ENCODE peak calls at places on chromosomes 12 and 14, in five cellular contexts. One of them, this sample, is unnamed. For H3K4me1, the result is how much of the 10 kb centered on the place peaks cover.

GRCh38 chr14:39488600-39488999 is 56.4 kb upstream of the FBXO33 start:
- DNase-seq in pancreas: no peak
- DNase-seq in heart right ventricle: no peak
- DNase-seq in GM12878: no peak
- DNase-seq in upper lobe of right lung: no peak
- DNase-seq in this sample: no peak

GRCh38 chr12:119176267-119177055 is 2.3 kb upstream of the HSPB8 start:
- DNase-seq in pancreas: peak
- DNase-seq in heart right ventricle: peak
- DNase-seq in GM12878: no peak
- DNase-seq in upper lobe of right lung: peak
- DNase-seq in this sample: peak

GRCh38 chr12:11861864-11862600 is 208.7 kb upstream of the BCL2L14 start:
- DNase-seq in pancreas: no peak
- DNase-seq in heart right ventricle: no peak
- DNase-seq in GM12878: no peak
- DNase-seq in upper lobe of right lung: no peak
- DNase-seq in this sample: no peak

GRCh38 chr14:89440997-89441909 is 24.2 kb upstream of the FOXN3 start:
- DNase-seq in pancreas: no peak
- DNase-seq in heart right ventricle: no peak
- DNase-seq in GM12878: no peak
- DNase-seq in upper lobe of right lung: no peak
- DNase-seq in this sample: no peak

GRCh38 chr12:52182456-52182855 is 9.4 kb downstream of the KRT80 start:
- DNase-seq in pancreas: no peak
- DNase-seq in heart right ventricle: no peak
- DNase-seq in GM12878: no peak
- DNase-seq in upper lobe of right lung: no peak
- DNase-seq in this sample: no peak

GRCh38 chr14:103103461-103104388 is 9.2 kb downstream of the EXOC3L4 start:
- DNase-seq in pancreas: peak
- DNase-seq in heart right ventricle: no peak
- DNase-seq in GM12878: no peak
- DNase-seq in upper lobe of right lung: peak
- DNase-seq in this sample: no peak

GRCh38 chr14:104561124-104561531 is 18.4 kb upstream of the C14orf180 start:
- DNase-seq in pancreas: peak
- DNase-seq in heart right ventricle: no peak
- DNase-seq in GM12878: no peak
- DNase-seq in upper lobe of right lung: no peak
- DNase-seq in this sample: no peak

GRCh38 chr12:4438834-4439596 is 6.6 kb downstream of the FGF6 start:
- DNase-seq in pancreas: no peak
- DNase-seq in heart right ventricle: no peak
- DNase-seq in GM12878: no peak
- DNase-seq in upper lobe of right lung: no peak
- DNase-seq in this sample: no peak

GRCh38 chr14:60327447-60328331 is 78.7 kb downstream of the PPM1A start:
- DNase-seq in pancreas: peak
- DNase-seq in heart right ventricle: peak
- DNase-seq in GM12878: peak
- DNase-seq in upper lobe of right lung: peak
- DNase-seq in this sample: no peak

GRCh38 chr12:6647083-6647604 is at the start of gene ACRBP:
- DNase-seq in pancreas: peak
- DNase-seq in heart right ventricle: peak
- DNase-seq in GM12878: no peak
- DNase-seq in upper lobe of right lung: peak
- DNase-seq in this sample: peak

GRCh38 chr12:47021298-47021697 is 58.1 kb upstream of the PCED1B start:
- DNase-seq in pancreas: no peak
- DNase-seq in heart right ventricle: peak
- DNase-seq in GM12878: peak
- DNase-seq in upper lobe of right lung: no peak
- DNase-seq in this sample: no peak

GRCh38 chr12:54163147-54163546 is 25.6 kb downstream of the SMUG1 start:
- DNase-seq in pancreas: no peak
- DNase-seq in heart right ventricle: no peak
- DNase-seq in GM12878: no peak
- DNase-seq in upper lobe of right lung: no peak
- DNase-seq in this sample: no peak

GRCh38 chr12:51471465-51471864 is 46.8 kb downstream of the SLC4A8 start:
- DNase-seq in pancreas: no peak
- DNase-seq in heart right ventricle: peak
- DNase-seq in GM12878: no peak
- DNase-seq in upper lobe of right lung: no peak
- DNase-seq in this sample: no peak

GRCh38 chr14:22226381-22226780 is 362.6 kb downstream of the DAD1 start:
- DNase-seq in pancreas: no peak
- DNase-seq in heart right ventricle: no peak
- DNase-seq in GM12878: no peak
- DNase-seq in upper lobe of right lung: no peak
- DNase-seq in this sample: no peak

GRCh38 chr12:64903738-64904137 is 79.3 kb downstream of the TBC1D30 start:
- DNase-seq in pancreas: no peak
- DNase-seq in heart right ventricle: no peak
- DNase-seq in GM12878: no peak
- DNase-seq in upper lobe of right lung: no peak
- DNase-seq in this sample: no peak

GRCh38 chr12:91818236-91819131 is 327.2 kb downstream of the BTG1 start:
- DNase-seq in pancreas: no peak
- DNase-seq in heart right ventricle: no peak
- DNase-seq in GM12878: no peak
- DNase-seq in upper lobe of right lung: no peak
- DNase-seq in this sample: no peak

DNA sequence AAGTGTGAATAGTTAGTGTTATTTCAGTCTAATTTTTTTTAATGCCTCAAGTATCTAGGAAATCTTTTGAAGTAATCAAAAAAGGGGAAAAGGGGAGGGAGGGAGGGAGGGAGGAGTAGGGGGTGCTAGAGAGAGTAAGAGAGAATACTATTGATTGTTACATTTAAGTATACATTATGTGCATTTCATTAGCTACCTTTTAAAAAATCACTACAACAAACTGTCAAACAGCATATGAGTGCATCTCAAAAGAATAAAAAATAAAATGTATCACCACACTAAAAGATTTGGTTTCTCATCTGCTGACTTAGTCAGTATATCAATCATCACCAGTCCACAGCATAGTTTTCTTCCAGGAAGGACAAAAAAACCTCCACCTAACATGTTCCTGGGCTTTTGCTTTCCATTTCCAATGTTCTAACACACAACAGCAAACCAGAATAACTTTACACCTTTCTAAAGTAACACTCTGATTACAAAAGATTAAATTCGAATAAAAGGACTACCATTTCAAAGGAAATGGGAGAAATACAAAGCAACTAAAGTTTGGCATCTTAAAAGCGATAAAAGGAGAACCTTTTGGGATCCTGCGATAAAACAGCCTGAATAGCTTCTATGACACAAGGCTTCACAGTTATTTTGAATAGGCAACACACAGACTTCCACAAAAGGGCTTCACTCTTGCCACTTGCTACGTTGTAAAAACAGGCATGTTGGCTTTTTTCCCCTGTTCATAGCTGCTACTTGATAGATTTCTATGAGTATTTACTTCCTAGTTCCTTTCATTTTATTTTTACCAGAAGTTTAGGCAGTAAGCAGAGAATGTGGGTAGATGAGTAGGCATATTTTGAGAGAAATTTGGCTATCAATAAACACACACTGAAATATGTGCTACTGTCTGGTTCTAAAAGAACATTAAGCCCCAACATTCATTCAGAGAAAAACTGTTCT is 160.9 kb downstream of the EPS8 start:
- DNase-seq in pancreas: no peak
- DNase-seq in heart right ventricle: no peak
- DNase-seq in GM12878: no peak
- DNase-seq in upper lobe of right lung: no peak
- DNase-seq in this sample: no peak
- H3K4me1 ChIP-seq in pancreas: under half
- H3K4me1 ChIP-seq in heart right ventricle: half or more
- H3K4me1 ChIP-seq in GM12878: under half
- H3K4me1 ChIP-seq in upper lobe of right lung: under half
- H3K4me1 ChIP-seq in this sample: under half

DNA sequence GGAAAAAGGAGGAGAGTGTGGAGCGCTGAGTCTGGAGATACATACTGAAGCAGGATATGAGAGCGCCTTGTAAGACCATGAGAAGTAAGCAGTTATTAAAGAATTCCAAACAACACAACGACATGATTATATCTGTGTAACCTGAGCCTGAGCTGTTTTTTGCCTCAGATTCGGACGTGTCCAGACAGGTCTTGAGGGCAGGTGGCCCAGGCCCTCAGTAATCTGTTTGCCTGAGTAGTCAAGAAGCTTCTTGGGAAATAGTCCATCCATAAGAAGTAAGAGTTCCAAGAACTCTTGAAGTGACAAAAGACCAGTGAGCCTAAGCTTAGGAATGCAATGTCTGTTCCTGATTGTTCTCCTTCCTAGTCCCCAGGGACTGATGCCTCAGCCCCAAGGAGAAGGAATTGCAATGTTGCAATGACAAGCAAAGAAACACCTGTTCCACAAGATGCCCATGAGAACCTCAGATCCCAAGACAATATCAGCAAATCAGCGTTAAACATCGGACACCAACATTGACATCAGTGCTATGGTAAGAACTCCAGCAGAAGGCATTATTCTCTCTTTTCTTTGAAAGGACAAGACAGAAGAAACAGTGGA is 34.7 kb upstream of the ADAMTS20 start:
- DNase-seq in pancreas: no peak
- DNase-seq in heart right ventricle: no peak
- DNase-seq in GM12878: no peak
- DNase-seq in upper lobe of right lung: no peak
- DNase-seq in this sample: no peak
- H3K27ac ChIP-seq in pancreas: no peak
- H3K27ac ChIP-seq in heart right ventricle: no peak
- H3K27ac ChIP-seq in GM12878: no peak
- H3K27ac ChIP-seq in upper lobe of right lung: no peak
- H3K27ac ChIP-seq in this sample: no peak

GRCh38 chr12:15722951-15723350 is 66.2 kb downstream of the EPS8 start:
- DNase-seq in pancreas: no peak
- DNase-seq in heart right ventricle: no peak
- DNase-seq in GM12878: no peak
- DNase-seq in upper lobe of right lung: no peak
- DNase-seq in this sample: no peak
- H3K4me1 ChIP-seq in pancreas: under half
- H3K4me1 ChIP-seq in heart right ventricle: under half
- H3K4me1 ChIP-seq in GM12878: under half
- H3K4me1 ChIP-seq in upper lobe of right lung: under half
- H3K4me1 ChIP-seq in this sample: under half

GRCh38 chr14:71220462-71220861 is 313.2 kb downstream of the PCNX1 start:
- DNase-seq in pancreas: no peak
- DNase-seq in heart right ventricle: no peak
- DNase-seq in GM12878: no peak
- DNase-seq in upper lobe of right lung: no peak
- DNase-seq in this sample: no peak
- H3K27ac ChIP-seq in pancreas: no peak
- H3K27ac ChIP-seq in heart right ventricle: no peak
- H3K27ac ChIP-seq in GM12878: no peak
- H3K27ac ChIP-seq in upper lobe of right lung: no peak
- H3K27ac ChIP-seq in this sample: no peak

GRCh38 chr14:73764406-73764805 is 50.2 kb upstream of the PNMA1 start:
- DNase-seq in pancreas: peak
- DNase-seq in heart right ventricle: no peak
- DNase-seq in GM12878: no peak
- DNase-seq in upper lobe of right lung: no peak
- DNase-seq in this sample: no peak

GRCh38 chr14:73761621-73762355 is 47.6 kb upstream of the PNMA1 start:
- DNase-seq in pancreas: peak
- DNase-seq in heart right ventricle: no peak
- DNase-seq in GM12878: no peak
- DNase-seq in upper lobe of right lung: no peak
- DNase-seq in this sample: no peak

GRCh38 chr14:73763396-73763795 is 49.2 kb upstream of the PNMA1 start:
- DNase-seq in pancreas: no peak
- DNase-seq in heart right ventricle: no peak
- DNase-seq in GM12878: no peak
- DNase-seq in upper lobe of right lung: no peak
- DNase-seq in this sample: no peak

GRCh38 chr14:73760598-73761586 is 46.7 kb upstream of the PNMA1 start:
- DNase-seq in pancreas: no peak
- DNase-seq in heart right ventricle: no peak
- DNase-seq in GM12878: no peak
- DNase-seq in upper lobe of right lung: no peak
- DNase-seq in this sample: no peak

GRCh38 chr14:73762375-73762822 is 48.2 kb upstream of the PNMA1 start:
- DNase-seq in pancreas: peak
- DNase-seq in heart right ventricle: no peak
- DNase-seq in GM12878: peak
- DNase-seq in upper lobe of right lung: no peak
- DNase-seq in this sample: no peak
- H3K4me1 ChIP-seq in pancreas: half or more
- H3K4me1 ChIP-seq in heart right ventricle: half or more
- H3K4me1 ChIP-seq in GM12878: half or more
- H3K4me1 ChIP-seq in upper lobe of right lung: half or more
- H3K4me1 ChIP-seq in this sample: under half

GRCh38 chr14:76829650-76830421 is 3.6 kb downstream of the LRRC74A start:
- DNase-seq in pancreas: peak
- DNase-seq in heart right ventricle: peak
- DNase-seq in GM12878: no peak
- DNase-seq in upper lobe of right lung: no peak
- DNase-seq in this sample: no peak
- H3K27ac ChIP-seq in pancreas: peak
- H3K27ac ChIP-seq in heart right ventricle: peak
- H3K27ac ChIP-seq in GM12878: no peak
- H3K27ac ChIP-seq in upper lobe of right lung: peak
- H3K27ac ChIP-seq in this sample: no peak

This sample was measured in aorta.